ENCODE peak calls at places on chromosomes 5 and 9, in ten cellular contexts. N, T, U, O, D, I, E, V, L and F are unnamed samples.
A peak's percentile ranks its signal among the peaks of the same experiment; 100 is the strongest.

GRCh38 chr5:149363936-149364335 is 6.1 kb downstream of the PCYOX1L start:
- DNase-seq in U (no peak), D (no peak), V (no peak), I (no peak), O (no peak), L (no peak), N (no peak), T (no peak), E (no peak), F (no peak)

GRCh38 chr5:137778772-137779564 is 24.8 kb upstream of the HNRNPA0 start:
- DNase-seq in U (no peak), I (no peak), N (no peak), O (peak; percentile 33), V (no peak), D (no peak), T (peak; percentile 54), L (no peak), E (no peak), F (peak; percentile 49)

GRCh38 chr5:118529361-118530154 is 458.8 kb downstream of the DTWD2 start:
- DNase-seq in V (no peak), I (no peak), O (no peak), E (no peak), L (no peak), U (no peak), D (no peak), N (no peak), T (no peak), F (no peak)

GRCh38 chr9:23322392-23322791 is 503.6 kb downstream of the ELAVL2 start:
- DNase-seq in T (peak; percentile 48), O (no peak), L (no peak), D (no peak), U (no peak), I (no peak), E (no peak), N (no peak), V (no peak), F (peak; percentile 25)

GRCh38 chr5:169647566-169647965 is 10.5 kb downstream of the DOCK2 start:
- DNase-seq in D (no peak), U (no peak), I (no peak), T (no peak), O (no peak), N (no peak), V (no peak), E (no peak), L (no peak), F (no peak)

GRCh38 chr5:172175263-172175719 is 12.7 kb downstream of the STK10 start:
- DNase-seq in V (peak; percentile 79), U (no peak), D (no peak), E (no peak), T (no peak), I (peak; percentile 91), O (no peak), L (no peak), N (peak; percentile 89), F (no peak)

GRCh38 chr5:59798862-59799667 is 94.5 kb downstream of the PDE4D start:
- DNase-seq in T (peak; percentile 83), U (no peak), O (peak; percentile 51), D (no peak), V (no peak), I (no peak), E (no peak), N (no peak), L (no peak), F (peak; percentile 85)

GRCh38 chr5:64930672-64931318 is 162.1 kb downstream of the CWC27 start:
- DNase-seq in E (no peak), T (no peak), O (no peak), V (no peak), D (no peak), N (no peak), U (no peak), I (no peak), L (no peak), F (peak; percentile 9)

GRCh38 chr9:131635285-131635684 is 90.0 kb downstream of the PRRT1B start:
- DNase-seq in E (peak; percentile 86), D (peak; percentile 97), N (peak; percentile 57), T (peak; percentile 90), L (peak; percentile 53), O (peak; percentile 98), V (peak; percentile 84), U (no peak), I (peak; percentile 73), F (peak; percentile 99)

GRCh38 chr9:131618071-131618479 is 72.8 kb downstream of the PRRT1B start:
- DNase-seq in I (no peak), N (no peak), V (peak; percentile 60), U (no peak), T (no peak), E (no peak), D (no peak), L (no peak), O (no peak), F (peak; percentile 56)

GRCh38 chr5:113520429-113520828 is 6.9 kb downstream of the YTHDC2 start:
- DNase-seq in V (no peak), N (no peak), O (peak; percentile 74), E (no peak), I (no peak), D (no peak), U (no peak), L (no peak), T (no peak), F (no peak)

GRCh38 chr5:93579561-93580386 is 1.2 kb downstream of the NR2F1-AS1 start:
- DNase-seq in O (peak; percentile 61), N (no peak), I (no peak), D (no peak), V (no peak), E (peak; percentile 64), U (peak; percentile 50), T (peak; percentile 51), L (peak; percentile 64), F (peak; percentile 34)

GRCh38 chr9:36487482-36488321 is 85.0 kb upstream of the MELK start:
- DNase-seq in N (peak; percentile 85), L (peak; percentile 93), O (peak; percentile 91), I (peak; percentile 95), U (peak; percentile 91), D (peak; percentile 63), T (peak; percentile 90), E (peak; percentile 91), V (peak; percentile 95), F (peak; percentile 89)

GRCh38 chr9:77224750-77225312 is 47.5 kb downstream of the VPS13A start:
- DNase-seq in D (no peak), V (no peak), I (no peak), O (peak; percentile 38), T (no peak), U (no peak), L (no peak), E (no peak), N (no peak), F (peak; percentile 49)

GRCh38 chr5:180380856-180381255 is 27.7 kb upstream of the GFPT2 start:
- DNase-seq in N (no peak), D (no peak), L (no peak), O (no peak), E (no peak), I (no peak), T (no peak), U (no peak), V (no peak), F (no peak)

GRCh38 chr5:88674262-88675158 is 208.5 kb downstream of the MEF2C start:
- DNase-seq in V (no peak), E (no peak), T (no peak), U (peak; percentile 91), O (peak; percentile 87), L (peak; percentile 79), D (no peak), I (no peak), N (no peak), F (peak; percentile 26)

DNA sequence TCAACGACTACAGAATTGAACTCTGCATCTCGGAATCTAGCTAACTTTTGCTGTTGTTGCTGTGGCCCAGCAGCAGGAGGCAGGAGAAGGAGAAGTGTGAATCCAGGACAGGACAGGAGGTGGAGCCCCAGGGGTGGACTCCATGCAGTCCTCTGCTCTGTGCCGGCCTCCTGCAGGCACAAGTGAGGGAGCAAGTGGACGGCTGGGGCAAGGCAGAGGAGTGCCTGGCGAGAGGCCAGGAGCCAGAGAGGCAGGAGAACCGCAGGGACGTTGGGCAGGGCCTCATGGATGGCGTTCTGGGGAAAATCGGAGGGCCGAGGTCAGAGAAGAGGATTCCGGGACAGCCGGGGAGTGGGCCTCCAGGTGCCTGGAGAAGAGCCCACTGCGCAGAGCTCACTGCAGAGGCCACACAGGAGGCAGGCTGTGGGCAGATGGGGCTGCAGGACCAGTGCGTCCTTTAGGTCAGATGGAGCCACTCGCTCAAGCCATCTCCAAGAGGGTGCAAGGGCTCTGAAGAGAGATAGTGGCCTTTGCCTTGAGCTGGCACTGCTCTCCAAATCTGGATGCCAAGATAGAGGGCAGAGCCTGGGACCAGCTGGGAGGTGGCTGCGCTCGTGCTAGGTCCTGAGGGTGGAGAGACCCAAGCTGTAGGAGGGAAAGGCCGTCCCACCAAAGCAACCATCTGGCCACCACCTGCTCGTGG is 214.0 kb downstream of the FANCC start:
- DNase-seq in O (no peak), L (peak; percentile 77), U (peak; percentile 53), V (no peak), T (no peak), D (no peak), N (no peak), I (no peak), E (no peak), F (no peak)
- TF ChIP-seq CTCF in O (no peak), L (peak; percentile 52), U (peak; percentile 74), V (no peak), T (no peak), D (peak; percentile 12), N (no peak), I (no peak), E (no peak), F (peak; percentile 14)

DNA sequence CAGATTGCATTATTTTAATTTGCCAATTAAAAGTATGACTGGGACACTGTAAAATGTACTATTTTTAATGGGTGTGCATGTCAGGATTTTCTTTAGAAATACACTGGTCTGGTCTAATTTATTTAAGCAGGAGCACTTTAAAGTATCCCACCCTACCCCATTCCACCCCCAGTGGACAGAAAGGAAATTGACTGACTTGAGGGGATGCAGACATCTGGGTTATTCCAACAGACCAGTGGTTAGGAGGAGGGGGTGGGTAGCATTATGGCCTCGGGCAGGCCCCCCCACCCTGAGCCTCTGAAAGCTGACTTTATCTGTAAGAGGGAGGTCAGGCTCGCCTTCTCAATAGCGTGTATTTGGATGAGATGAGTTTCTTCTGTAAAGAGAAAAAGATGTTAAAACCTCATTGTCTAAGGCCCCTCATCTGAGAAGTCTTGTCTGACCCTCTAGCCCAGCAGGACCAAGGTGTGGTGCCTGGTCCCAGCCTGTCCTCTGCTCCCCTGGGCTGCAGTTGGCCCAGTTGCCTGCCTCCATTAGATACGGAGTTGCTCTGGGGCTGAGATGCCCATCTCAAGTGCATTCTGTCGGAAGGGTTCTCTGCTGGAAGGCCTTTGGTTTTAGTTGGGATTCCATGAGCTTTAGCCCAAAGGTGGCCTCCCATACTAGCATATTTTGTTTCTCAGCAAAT is 4.4 kb downstream of the HNRNPAB start:
- DNase-seq in L (peak; percentile 27), T (no peak), D (no peak), V (no peak), I (no peak), E (no peak), U (no peak), O (no peak), N (no peak), F (no peak)
- TF ChIP-seq CTCF in L (peak; percentile 48), T (peak; percentile 28), D (peak; percentile 11), V (peak; percentile 4), I (no peak), E (no peak), U (peak; percentile 1), O (no peak), N (peak; percentile 14), F (no peak)

GRCh38 chr5:78920604-78921003 is 64.5 kb downstream of the ARSB start:
- DNase-seq in L (no peak), E (peak; percentile 32), N (no peak), T (peak; percentile 3), V (no peak), U (no peak), D (no peak), O (peak; percentile 49), I (no peak), F (peak; percentile 12)
- TF ChIP-seq CTCF in L (peak; percentile 48), E (peak; percentile 36), N (no peak), T (peak; percentile 35), V (peak; percentile 18), U (peak; percentile 30), D (peak; percentile 12), O (peak; percentile 70), I (no peak), F (peak; percentile 58)

GRCh38 chr9:88041447-88041846 is 67.1 kb upstream of the CDK20 start:
- DNase-seq in E (no peak), I (no peak), T (no peak), L (no peak), N (no peak), V (no peak), U (no peak), D (no peak), O (peak; percentile 12), F (no peak)
- TF ChIP-seq CTCF in E (no peak), I (no peak), T (peak; percentile 46), L (peak; percentile 72), N (no peak), V (peak; percentile 14), U (peak; percentile 54), D (peak; percentile 20), O (peak; percentile 48), F (no peak)